ENCODE peak calls at places on chromosomes 13 and 19, in nine cellular contexts. Z, O, C, T, X, I, R, S and F are unnamed samples.

GRCh38 chr13:28611654-28612131 is 47.2 kb upstream of the POMP start:
- DNase-seq in Z (no peak), O (no peak), C (peak), T (peak), X (no peak), I (no peak), R (peak), S (no peak), F (no peak)

GRCh38 chr19:18596752-18597157 is 8.2 kb downstream of the REX1BD start:
- DNase-seq in Z (peak), O (no peak), C (no peak), T (peak), X (no peak), I (no peak), R (no peak), S (no peak), F (peak)

GRCh38 chr13:110415669-110416068 is 108.6 kb downstream of the COL4A2 start:
- DNase-seq in Z (no peak), O (no peak), C (peak), T (no peak), X (no peak), I (no peak), R (no peak), S (no peak), F (no peak)

GRCh38 chr13:50842711-50843255 is 709 bp downstream of the DLEU7 start:
- DNase-seq in Z (no peak), O (no peak), C (no peak), T (no peak), X (no peak), I (no peak), R (no peak), S (no peak), F (peak)

GRCh38 chr13:40028446-40028845 is 373.0 kb downstream of the COG6 start:
- DNase-seq in Z (no peak), O (no peak), C (no peak), T (no peak), X (no peak), I (no peak), R (no peak), S (no peak), F (no peak)

GRCh38 chr13:43388282-43389034 is 365.1 kb downstream of the DNAJC15 start:
- DNase-seq in Z (no peak), O (no peak), C (peak), T (no peak), X (no peak), I (no peak), R (no peak), S (no peak), F (no peak)

GRCh38 chr19:9986787-9987281 is 23.5 kb downstream of the COL5A3 start:
- DNase-seq in Z (peak), O (no peak), C (no peak), T (no peak), X (no peak), I (no peak), R (no peak), S (no peak), F (peak)

GRCh38 chr13:107271226-107271625 is 703.3 kb upstream of the ARGLU1 start:
- DNase-seq in Z (no peak), O (no peak), C (no peak), T (no peak), X (no peak), I (no peak), R (no peak), S (no peak), F (peak)

GRCh38 chr19:12913011-12913561 is 6.0 kb downstream of the SYCE2 start:
- DNase-seq in Z (peak), O (no peak), C (no peak), T (no peak), X (peak), I (no peak), R (no peak), S (no peak), F (peak)

GRCh38 chr13:103275708-103276107 is 209.5 kb upstream of the SLC10A2 start:
- DNase-seq in Z (no peak), O (no peak), C (no peak), T (no peak), X (no peak), I (no peak), R (no peak), S (no peak), F (no peak)